ENCODE peak calls at places on chromosomes 4 and X, in six cellular contexts. P is GM12878, S is HepG2, Z is GM12892, L is K562, Y is H1. J is an unnamed sample.

GRCh38 chrX:11261260-11261659 is 32.0 kb upstream of the AMELX start:
- DNase-seq in P (no peak), S (no peak), Z (no peak), L (no peak), Y (no peak), J (no peak)

GRCh38 chr4:85722806-85723205 is 247.9 kb downstream of the ARHGAP24 start:
- DNase-seq in P (no peak), S (no peak), Z (no peak), L (no peak), Y (no peak), J (no peak)

GRCh38 chr4:92305148-92305877 is 1.5 kb downstream of the GRID2 start:
- DNase-seq in P (no peak), S (no peak), Z (no peak), L (no peak), Y (peak), J (peak)

GRCh38 chrX:148441387-148441786 is 59.0 kb upstream of the AFF2 start:
- DNase-seq in P (no peak), S (no peak), Z (no peak), L (no peak), Y (peak), J (no peak)

GRCh38 chr4:2812985-2813384 is 20.1 kb downstream of the SH3BP2 start:
- DNase-seq in P (no peak), S (no peak), Z (no peak), L (no peak), Y (no peak), J (no peak)

GRCh38 chrX:118961866-118962560 is 12.4 kb upstream of the LONRF3 start:
- DNase-seq in P (no peak), S (no peak), Z (no peak), L (no peak), Y (no peak), J (no peak)

GRCh38 chrX:12954981-12955380 is 19.9 kb upstream of the TMSB4X start:
- DNase-seq in P (no peak), S (no peak), Z (no peak), L (no peak), Y (no peak), J (no peak)

GRCh38 chr4:107740381-107740780 is 20.3 kb upstream of the PAPSS1 start:
- DNase-seq in P (no peak), S (no peak), Z (no peak), L (no peak), Y (no peak), J (no peak)

GRCh38 chr4:84952004-84952403 is 14.5 kb downstream of the WDFY3 start:
- DNase-seq in P (no peak), S (peak), Z (no peak), L (no peak), Y (no peak), J (no peak)

GRCh38 chrX:23884427-23885024 is 23.2 kb downstream of the APOO start:
- DNase-seq in P (no peak), S (peak), Z (no peak), L (peak), Y (no peak), J (no peak)

GRCh38 chr4:86594559-86595425 is 677 bp downstream of the PTPN13 start:
- DNase-seq in P (no peak), S (no peak), Z (no peak), L (no peak), Y (peak), J (no peak)

DNA sequence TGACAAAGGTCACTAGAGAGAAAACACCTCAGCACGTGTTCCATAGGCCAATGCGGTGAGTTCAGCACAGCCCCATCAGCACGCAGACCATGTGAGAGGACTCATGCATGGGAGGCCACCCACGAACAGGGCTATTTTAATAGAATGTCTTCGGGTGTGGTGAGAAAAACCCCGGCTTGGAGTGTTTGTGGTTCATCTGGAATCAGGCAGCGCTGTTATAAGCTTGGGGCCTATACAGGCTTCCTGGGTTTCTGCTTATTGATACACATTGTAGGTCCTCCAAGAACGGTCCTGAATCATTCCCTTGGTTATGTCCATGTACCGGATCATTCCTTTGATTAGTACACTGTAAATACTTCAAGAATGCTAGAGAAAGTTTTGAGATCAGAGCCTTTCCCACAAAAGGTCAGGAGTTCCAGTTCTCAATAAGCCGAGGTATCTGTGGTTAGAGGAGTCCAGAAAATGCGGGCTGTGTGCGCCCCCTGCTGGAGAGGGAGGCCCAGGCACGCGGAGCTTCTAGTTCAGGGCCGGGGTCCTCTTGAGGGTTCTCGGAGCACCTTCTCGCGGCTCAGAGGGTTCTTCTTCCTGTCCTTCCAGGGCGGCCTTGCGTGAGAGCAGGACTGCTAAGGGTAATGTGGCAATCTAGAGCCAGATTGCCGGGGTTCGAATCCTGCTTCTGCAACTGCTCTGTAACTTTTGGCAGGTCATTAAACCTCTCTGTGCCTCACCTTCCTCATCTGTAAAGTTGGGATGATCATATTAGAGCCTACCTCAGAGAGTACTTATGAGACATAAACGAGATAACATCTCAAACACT is 51.8 kb downstream of the TLR10 start:
- DNase-seq in P (peak), S (peak), Z (peak), L (peak), Y (peak), J (peak)
- TF ChIP-seq POLR2AphosphoS5 in P (no peak), S (no peak), Z (no peak), L (no peak), Y (no peak), J (no peak)

GRCh38 chr4:93731448-93731847 is 97.1 kb upstream of the ATOH1 start:
- DNase-seq in P (no peak), S (no peak), Z (no peak), L (no peak), Y (no peak), J (no peak)
- TF ChIP-seq TAF1 in P (no peak), S (no peak), Z (no peak), L (no peak), Y (no peak), J (no peak)

DNA sequence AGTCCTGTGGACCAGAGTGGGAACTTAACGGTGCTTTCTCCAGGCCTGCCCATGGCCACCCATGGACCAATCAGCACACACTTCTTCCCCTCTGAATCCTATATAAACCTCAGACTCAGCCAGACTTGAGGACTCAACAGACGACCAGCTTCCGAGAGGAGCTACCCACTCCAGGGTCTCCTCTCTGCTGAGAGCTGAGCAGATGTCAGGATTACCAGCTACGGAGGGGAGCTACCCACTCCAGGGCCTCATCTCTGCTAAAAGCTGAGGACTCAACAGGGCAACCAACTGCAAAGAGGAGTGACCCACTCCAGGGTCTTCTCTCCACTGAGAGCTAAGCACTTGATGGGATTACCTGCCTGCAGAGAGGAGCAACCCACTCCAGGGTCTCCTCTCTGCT is 80.0 kb upstream of the DDX60 start:
- DNase-seq in P (no peak), S (no peak), Z (no peak), L (no peak), Y (no peak), J (no peak)
- TF ChIP-seq POLR2A in P (no peak), S (no peak), Z (no peak), L (no peak), Y (no peak), J (no peak)

GRCh38 chr4:13907255-13907751 is 279.8 kb upstream of the BOD1L1 start:
- DNase-seq in P (no peak), S (peak), Z (no peak), L (no peak), Y (no peak), J (no peak)
- TF ChIP-seq POLR2AphosphoS5 in P (no peak), S (no peak), Z (no peak), L (no peak), Y (no peak), J (no peak)

GRCh38 chrX:29728639-29729038 is 486.7 kb upstream of the MAGEB2 start:
- DNase-seq in P (no peak), S (no peak), Z (no peak), L (no peak), Y (no peak), J (no peak)
- TF ChIP-seq TAF1 in P (no peak), S (no peak), Z (no peak), L (no peak), Y (no peak), J (no peak)

GRCh38 chrX:116499780-116500179 is 37.0 kb upstream of the CT83 start:
- DNase-seq in P (no peak), S (no peak), Z (no peak), L (no peak), Y (no peak), J (no peak)
- TF ChIP-seq POLR2A in P (no peak), S (no peak), Z (no peak), L (no peak), Y (no peak), J (no peak)

J was measured in GM12891.